ENCODE peak calls at places on chromosomes 16 and 17, in six cellular contexts. Z is MM.1S, O is neural progenitor cell, W is PC-9, N is GM23248, X is GM23338. P is an unnamed sample. For H3F3A and H3K4me1, the result is how much of the 10 kb centered on the place peaks cover.

GRCh38 chr16:80171199-80171598 is 369.6 kb upstream of the DYNLRB2 start:
- DNase-seq in Z (no peak), X (no peak), W (no peak), N (no peak), O (no peak), P (no peak)

GRCh38 chr17:36978810-36979584 is 30.2 kb downstream of the AATF start:
- DNase-seq in Z (no peak), X (no peak), N (peak), W (no peak), O (no peak), P (no peak)

GRCh38 chr17:14092808-14093207 is 23.5 kb downstream of the COX10 start:
- DNase-seq in O (no peak), X (no peak), W (no peak), Z (no peak), N (no peak), P (no peak)

GRCh38 chr17:7405413-7405881 is 1.6 kb upstream of the TMEM256 start:
- DNase-seq in Z (no peak), O (peak), W (no peak), X (peak), N (peak), P (no peak)

GRCh38 chr17:7993972-7994589 is 8.3 kb upstream of the GUCY2D start:
- DNase-seq in O (no peak), W (no peak), X (no peak), Z (no peak), N (no peak), P (no peak)

GRCh38 chr17:73338050-73338491 is 26.3 kb upstream of the CDC42EP4 start:
- DNase-seq in Z (no peak), X (no peak), O (no peak), W (no peak), N (peak), P (no peak)

GRCh38 chr16:88831838-88832237 is 20.1 kb upstream of the APRT start:
- DNase-seq in Z (no peak), O (no peak), X (no peak), N (no peak), W (no peak), P (no peak)

GRCh38 chr16:24610421-24610765 is 71.0 kb downstream of the RBBP6 start:
- DNase-seq in W (no peak), Z (no peak), O (peak), X (peak), N (peak), P (peak)

GRCh38 chr17:57288034-57288752 is 31.9 kb downstream of the MSI2 start:
- DNase-seq in X (no peak), O (no peak), N (peak), Z (no peak), W (no peak), P (no peak)

GRCh38 chr17:8015957-8016631 is 13.7 kb downstream of the GUCY2D start:
- DNase-seq in O (peak), X (peak), Z (no peak), W (no peak), N (peak), P (no peak)

GRCh38 chr17:42850964-42851363 is at the start of gene AOC3:
- DNase-seq in N (no peak), O (no peak), W (no peak), Z (no peak), X (peak), P (no peak)

GRCh38 chr16:52785653-52786052 is 238.7 kb upstream of the TOX3 start:
- DNase-seq in Z (no peak), X (no peak), O (no peak), W (no peak), N (no peak), P (no peak)

GRCh38 chr16:85917959-85918358 is 19.0 kb downstream of the IRF8 start:
- DNase-seq in X (no peak), Z (no peak), W (no peak), N (no peak), O (no peak), P (no peak)

GRCh38 chr17:69654981-69655581 is 240.6 kb downstream of the MAP2K6 start:
- DNase-seq in Z (peak), N (peak), X (no peak), O (no peak), W (peak), P (peak)

GRCh38 chr17:8192070-8192815 is 2.3 kb upstream of the BORCS6 start:
- DNase-seq in X (peak), Z (peak), O (peak), W (peak), N (peak), P (peak)

GRCh38 chr16:11542069-11542775 is 44.5 kb downstream of the LITAF start:
- DNase-seq in Z (no peak), N (no peak), O (no peak), W (no peak), X (no peak), P (no peak)

GRCh38 chr17:34341916-34342315 is 14.4 kb upstream of the CCL13 start:
- DNase-seq in N (no peak), W (no peak), X (no peak), O (no peak), Z (no peak), P (no peak)

GRCh38 chr16:81684901-81685300 is 94.2 kb upstream of the PLCG2 start:
- DNase-seq in N (no peak), X (no peak), Z (no peak), W (no peak), O (no peak), P (no peak)

GRCh38 chr16:17561056-17561455 is 90.3 kb upstream of the XYLT1 start:
- DNase-seq in Z (no peak), W (no peak), X (no peak), N (no peak), O (no peak), P (no peak)

GRCh38 chr16:27628216-27628945 is 78.4 kb downstream of the KATNIP start:
- DNase-seq in Z (no peak), X (peak), O (peak), W (no peak), N (no peak), P (no peak)

GRCh38 chr16:9091867-9092281 is 430 bp downstream of the HAPSTR1 start:
- DNase-seq in Z (peak), N (peak), X (no peak), W (no peak), O (no peak), P (no peak)

GRCh38 chr17:21039839-21040575 is 2.8 kb downstream of the USP22 start:
- DNase-seq in X (peak), W (peak), N (peak), O (peak), Z (peak), P (peak)

GRCh38 chr16:19785512-19786130 is 67.5 kb downstream of the IQCK start:
- DNase-seq in Z (no peak), W (no peak), N (no peak), X (no peak), O (no peak), P (no peak)

GRCh38 chr17:55161935-55162555 is 102.7 kb upstream of the HLF start:
- DNase-seq in X (no peak), Z (no peak), O (no peak), W (peak), N (peak), P (peak)

GRCh38 chr17:65593870-65594584 is 32.6 kb upstream of the AXIN2 start:
- DNase-seq in X (no peak), Z (no peak), W (no peak), O (peak), N (peak), P (no peak)

GRCh38 chr16:27748868-27749546 is 199.1 kb downstream of the KATNIP start:
- DNase-seq in X (peak), N (peak), W (peak), O (peak), Z (peak), P (peak)

DNA sequence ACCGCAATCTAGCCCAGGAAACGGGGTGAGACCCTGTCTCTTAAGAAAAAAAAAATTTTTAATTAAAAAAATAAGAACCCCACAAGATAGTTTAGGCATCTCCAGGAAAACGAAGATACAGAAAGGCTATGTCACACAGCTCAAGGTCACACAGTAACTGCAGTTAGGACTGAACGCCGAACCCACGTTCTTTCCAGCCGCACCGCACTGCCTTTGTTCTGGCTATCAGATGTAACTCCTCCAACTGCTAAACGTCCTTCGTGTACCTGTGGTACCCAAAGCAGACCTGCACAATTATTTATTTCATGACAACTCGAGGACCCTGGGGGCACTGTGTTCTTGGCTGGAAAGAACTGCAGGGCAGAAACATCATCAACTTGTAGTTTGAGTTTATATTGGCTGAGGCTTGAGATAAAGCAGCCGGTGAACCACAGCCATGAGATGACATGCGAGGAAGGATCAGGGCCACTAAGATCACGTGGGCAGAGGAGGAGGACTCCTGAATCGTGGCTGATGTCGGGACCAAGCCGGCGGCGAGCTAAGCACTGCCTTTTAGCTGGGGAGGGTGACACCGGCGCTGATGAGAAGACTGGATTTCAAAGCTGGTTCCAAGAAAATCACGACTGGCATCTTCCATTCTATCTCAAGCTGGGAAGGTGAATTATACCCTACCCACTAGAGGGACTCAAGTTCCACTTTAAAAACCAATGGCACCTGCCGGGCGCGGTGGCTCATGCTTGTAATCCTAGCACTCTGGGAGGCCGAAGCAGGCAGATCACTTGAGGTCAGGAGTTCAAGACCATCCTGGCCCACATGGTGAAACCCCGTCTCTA is 20.7 kb upstream of the MNT start:
- DNase-seq in X (peak), Z (no peak), W (no peak), N (no peak), O (peak), P (no peak)
- H3F3A ChIP-seq in X (under half), Z (under half), W (under half), N (under half), O (under half), P (under half)

DNA sequence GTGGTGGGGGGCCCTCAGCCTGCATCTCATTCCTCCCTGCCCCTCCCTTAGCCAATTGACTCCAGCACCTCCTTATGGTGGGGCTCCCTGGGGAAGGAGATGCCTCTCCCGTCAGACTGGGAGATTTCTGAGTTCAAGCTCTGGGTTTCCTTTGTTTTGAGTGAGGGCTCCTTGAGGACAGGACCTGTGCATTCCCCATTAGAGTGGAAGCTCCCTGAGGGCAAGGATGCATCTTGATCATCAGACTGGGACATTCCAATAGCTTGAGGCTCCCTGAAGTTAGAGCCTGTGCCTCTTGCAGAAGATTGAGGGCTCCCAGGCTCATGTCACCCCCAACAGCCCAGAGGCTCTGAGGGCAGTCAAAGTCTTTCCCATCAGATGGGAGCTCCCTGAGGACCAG is 23.6 kb downstream of the TNS4 start:
- DNase-seq in X (no peak), O (no peak), Z (no peak), W (no peak), N (no peak), P (no peak)
- H3K4me1 ChIP-seq in X (under half), O (under half), Z (under half), W (under half), N (under half), P (under half)

GRCh38 chr16:2341456-2342447 is 1.2 kb upstream of the ABCA3 start:
- DNase-seq in Z (no peak), W (no peak), X (peak), N (no peak), O (peak), P (no peak)
- TF ChIP-seq EZH2 in Z (no peak), W (no peak), X (no peak), N (no peak), O (no peak), P (no peak)

DNA sequence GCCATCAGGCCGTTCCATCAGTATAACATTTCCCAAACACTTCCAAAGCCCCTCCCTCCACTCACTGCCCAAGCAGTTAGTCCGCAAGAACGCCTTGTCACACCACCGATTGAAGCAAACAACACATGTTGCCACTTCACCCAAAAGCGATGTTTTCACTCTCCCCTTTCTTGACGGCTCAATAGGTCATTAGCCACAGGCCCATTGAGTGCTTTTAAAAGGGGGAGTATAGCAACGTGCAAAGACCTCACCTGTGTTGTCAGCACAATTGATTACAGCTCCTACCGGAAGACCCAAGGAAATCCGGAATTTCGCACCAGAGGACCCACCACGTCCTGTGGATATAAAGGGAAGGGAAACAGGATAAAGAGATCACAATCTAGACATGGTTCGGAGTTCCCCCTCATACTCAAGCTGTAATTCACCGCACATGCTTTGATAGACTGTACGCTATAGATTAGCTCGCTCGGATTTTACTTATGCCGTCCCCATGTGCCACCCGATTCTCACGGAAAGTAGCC is 690 bp downstream of the RPL23 start:
- DNase-seq in Z (peak), W (no peak), X (no peak), O (no peak), N (peak), P (no peak)
- H3F3A ChIP-seq in Z (half or more), W (half or more), X (half or more), O (half or more), N (half or more), P (under half)

GRCh38 chr17:78364436-78365281 is 4.8 kb upstream of the SOCS3 start:
- DNase-seq in N (no peak), W (no peak), O (peak), X (peak), Z (no peak), P (no peak)
- H3K4me1 ChIP-seq in N (under half), W (under half), O (half or more), X (half or more), Z (under half), P (under half)

GRCh38 chr16:1301562-1301961 is 7.9 kb upstream of the UBE2I start:
- DNase-seq in X (no peak), W (no peak), Z (no peak), N (no peak), O (no peak), P (no peak)

GRCh38 chr16:1300664-1301476 is 8.6 kb upstream of the UBE2I start:
- DNase-seq in W (no peak), X (peak), Z (peak), N (peak), O (peak), P (peak)

GRCh38 chr16:1299012-1299867 is 10.2 kb upstream of the UBE2I start:
- DNase-seq in Z (no peak), W (no peak), X (no peak), O (no peak), N (no peak), P (no peak)

GRCh38 chr16:1298406-1298805 is 11.0 kb upstream of the UBE2I start:
- DNase-seq in Z (no peak), W (no peak), X (no peak), N (no peak), O (no peak), P (no peak)

GRCh38 chr16:1299868-1300203 is 9.6 kb upstream of the UBE2I start:
- DNase-seq in W (no peak), N (no peak), O (no peak), Z (no peak), X (no peak), P (no peak)
- TF ChIP-seq EZH2 in W (no peak), N (no peak), O (no peak), Z (no peak), X (no peak), P (no peak)

DNA sequence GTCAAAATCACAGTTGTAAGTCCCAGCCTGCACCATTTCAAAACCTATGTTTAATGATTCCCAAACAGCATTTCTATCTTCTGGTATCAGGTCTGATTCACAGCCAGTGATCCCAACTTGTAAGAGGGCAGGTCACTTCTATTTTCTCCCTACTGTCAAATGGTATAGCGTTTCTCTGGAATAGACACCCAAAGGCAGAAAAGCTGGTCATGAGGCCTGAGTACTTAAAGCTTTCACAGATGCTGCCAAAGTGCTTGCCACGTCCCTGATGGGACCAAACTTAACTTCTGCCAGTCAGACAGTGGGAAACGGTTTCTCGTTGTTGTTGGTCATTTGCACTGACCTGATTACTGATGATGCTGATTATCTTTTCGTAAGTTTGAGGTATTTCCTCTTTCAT is 43.4 kb downstream of the CYTH1 start:
- DNase-seq in W (no peak), N (no peak), Z (no peak), X (no peak), O (no peak), P (no peak)
- H3F3A ChIP-seq in W (under half), N (under half), Z (under half), X (under half), O (under half), P (under half)

DNA sequence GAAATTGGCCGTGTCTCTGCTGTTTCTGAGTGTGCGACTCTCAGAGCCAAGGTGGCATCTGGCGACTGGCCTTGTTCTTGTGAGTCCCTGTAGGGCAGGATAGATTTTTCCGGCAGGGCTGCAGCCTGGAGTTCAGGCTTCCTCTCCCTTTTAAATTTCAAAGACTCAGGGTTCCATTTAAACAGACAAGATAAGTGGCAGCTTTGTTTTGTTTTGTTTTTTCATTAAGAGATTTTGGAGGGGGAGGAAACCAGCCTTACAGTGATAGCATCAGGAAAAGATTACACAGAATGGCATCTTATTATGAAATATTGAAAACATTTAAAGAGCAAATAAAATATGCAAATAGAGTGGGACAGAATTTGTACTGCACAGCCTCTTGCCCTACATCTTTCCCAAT is 151.3 kb downstream of the RPTOR start:
- DNase-seq in Z (no peak), N (peak), X (no peak), O (no peak), W (no peak), P (no peak)
- H3K4me1 ChIP-seq in Z (under half), N (under half), X (under half), O (under half), W (under half), P (under half)

P was measured in PC-3.